ENCODE peak calls at places on chromosomes 13 and 19, in five cellular contexts. One of them, this sample, is unnamed.

GRCh38 chr13:30654430-30654829 is 36.7 kb downstream of the USPL1 start:
- DNase-seq in H9: no peak
- DNase-seq in H1: no peak
- DNase-seq in mesenchymal stem cell: no peak
- DNase-seq in neuronal stem cell: no peak
- DNase-seq in this sample: no peak

GRCh38 chr13:26601669-26602068 is 44.2 kb downstream of the WASF3 start:
- DNase-seq in H9: no peak
- DNase-seq in H1: no peak
- DNase-seq in mesenchymal stem cell: peak; percentile 57
- DNase-seq in neuronal stem cell: no peak
- DNase-seq in this sample: no peak

GRCh38 chr13:30934381-30934780 is 1.9 kb downstream of the TEX26 start:
- DNase-seq in H9: peak; percentile 66
- DNase-seq in H1: no peak
- DNase-seq in mesenchymal stem cell: no peak
- DNase-seq in neuronal stem cell: no peak
- DNase-seq in this sample: no peak

GRCh38 chr13:37457594-37457993 is 141.0 kb downstream of the POSTN start:
- DNase-seq in H9: no peak
- DNase-seq in H1: no peak
- DNase-seq in mesenchymal stem cell: no peak
- DNase-seq in neuronal stem cell: no peak
- DNase-seq in this sample: no peak

GRCh38 chr19:38656171-38656981 is 8.9 kb downstream of the ACTN4 start:
- DNase-seq in H9: no peak
- DNase-seq in H1: no peak
- DNase-seq in mesenchymal stem cell: peak; percentile 74
- DNase-seq in neuronal stem cell: no peak
- DNase-seq in this sample: peak; percentile 73

GRCh38 chr13:106100261-106100919 is 435.1 kb downstream of the EFNB2 start:
- DNase-seq in H9: peak; percentile 91
- DNase-seq in H1: peak; percentile 72
- DNase-seq in mesenchymal stem cell: no peak
- DNase-seq in neuronal stem cell: peak; percentile 74
- DNase-seq in this sample: peak; percentile 82

GRCh38 chr13:110465696-110466095 is 95.8 kb downstream of the RAB20 start:
- DNase-seq in H9: no peak
- DNase-seq in H1: no peak
- DNase-seq in mesenchymal stem cell: no peak
- DNase-seq in neuronal stem cell: no peak
- DNase-seq in this sample: no peak

GRCh38 chr13:65710514-65710913 is 1519.6 kb downstream of the PCDH9 start:
- DNase-seq in H9: no peak
- DNase-seq in H1: no peak
- DNase-seq in mesenchymal stem cell: no peak
- DNase-seq in neuronal stem cell: no peak
- DNase-seq in this sample: no peak

GRCh38 chr13:39565036-39565949 is 37.7 kb downstream of the LHFPL6 start:
- DNase-seq in H9: peak; percentile 70
- DNase-seq in H1: no peak
- DNase-seq in mesenchymal stem cell: peak; percentile 89
- DNase-seq in neuronal stem cell: no peak
- DNase-seq in this sample: peak; percentile 62

GRCh38 chr19:48479686-48480085 is 10.5 kb downstream of the CYTH2 start:
- DNase-seq in H9: no peak
- DNase-seq in H1: no peak
- DNase-seq in mesenchymal stem cell: no peak
- DNase-seq in neuronal stem cell: no peak
- DNase-seq in this sample: no peak

GRCh38 chr13:32150239-32150638 is 118.7 kb downstream of the FRY start:
- DNase-seq in H9: no peak
- DNase-seq in H1: no peak
- DNase-seq in mesenchymal stem cell: no peak
- DNase-seq in neuronal stem cell: no peak
- DNase-seq in this sample: no peak

GRCh38 chr13:27147530-27148170 is 24.0 kb downstream of the USP12 start:
- DNase-seq in H9: no peak
- DNase-seq in H1: no peak
- DNase-seq in mesenchymal stem cell: no peak
- DNase-seq in neuronal stem cell: no peak
- DNase-seq in this sample: no peak

GRCh38 chr13:98454389-98454881 is 122.5 kb downstream of the STK24 start:
- DNase-seq in H9: no peak
- DNase-seq in H1: no peak
- DNase-seq in mesenchymal stem cell: peak; percentile 75
- DNase-seq in neuronal stem cell: no peak
- DNase-seq in this sample: no peak

DNA sequence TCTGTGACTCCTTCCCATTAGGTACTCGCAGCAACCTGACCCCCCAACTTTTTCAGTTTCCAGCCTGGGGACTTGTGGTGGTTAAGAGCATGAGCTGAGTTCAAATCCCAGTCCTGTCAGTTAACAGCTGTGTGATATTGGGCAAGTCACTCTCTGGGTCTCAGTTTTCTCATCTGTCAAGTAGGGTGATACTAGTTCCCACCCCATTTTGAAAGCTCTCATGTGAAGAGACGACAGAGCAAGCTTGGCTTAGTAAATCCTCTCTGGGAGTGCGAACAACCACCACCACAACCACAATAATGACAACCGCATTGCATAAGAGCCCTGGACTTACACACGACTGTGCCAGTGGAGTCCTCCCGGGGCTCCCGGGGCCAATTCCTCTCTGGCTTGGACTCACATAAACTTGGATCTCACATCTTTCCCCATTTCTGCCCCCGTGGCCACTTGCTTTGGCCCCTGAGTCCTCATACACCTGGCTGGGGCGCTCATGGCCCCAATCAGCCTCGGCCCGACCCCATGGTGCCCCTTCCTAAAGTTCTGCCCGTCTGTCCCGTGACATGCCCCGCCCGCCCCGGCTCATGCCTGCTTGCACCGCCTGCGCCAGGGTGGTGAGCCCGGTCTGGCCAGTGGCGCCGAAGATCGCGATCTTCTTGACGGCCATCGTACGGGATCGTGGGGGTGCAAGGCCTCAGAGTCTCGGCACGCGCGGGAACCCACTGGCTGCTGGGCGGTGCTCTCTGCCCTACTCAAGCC is at the start of gene BLVRB:
- DNase-seq in H9: no peak
- DNase-seq in H1: no peak
- DNase-seq in mesenchymal stem cell: peak; percentile 91
- DNase-seq in neuronal stem cell: no peak
- DNase-seq in this sample: peak; percentile 52
- H4K91ac ChIP-seq in H9: no peak within 1 kb of the TSS
- H4K91ac ChIP-seq in H1: no peak within 1 kb of the TSS
- H4K91ac ChIP-seq in mesenchymal stem cell: peak within 1 kb of the TSS; percentile 95
- H4K91ac ChIP-seq in neuronal stem cell: no peak within 1 kb of the TSS
- H4K91ac ChIP-seq in this sample: peak within 1 kb of the TSS; percentile 70

DNA sequence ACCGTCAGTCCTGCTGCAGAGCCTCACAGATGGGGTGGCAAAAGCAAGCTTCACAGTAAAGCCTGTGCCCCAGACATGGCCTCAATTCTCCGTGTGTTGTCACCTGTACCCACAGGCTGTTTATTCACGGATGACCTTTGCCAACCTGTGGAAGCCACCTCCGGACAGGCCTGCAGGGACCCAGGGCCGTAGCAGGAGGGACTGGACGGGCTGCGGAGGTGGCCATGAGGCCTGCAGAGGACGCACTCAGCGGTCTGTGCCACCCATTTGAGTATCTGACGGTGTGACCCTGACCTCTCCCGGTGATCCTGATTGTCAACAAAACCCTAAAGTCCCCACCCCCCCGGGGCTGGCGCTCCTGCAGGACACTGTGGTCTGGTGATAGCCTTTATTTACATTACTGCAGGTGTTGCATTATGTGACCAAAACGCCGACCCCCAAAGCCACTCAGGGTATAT is 7.8 kb upstream of the KLF16 start:
- DNase-seq in H9: no peak
- DNase-seq in H1: no peak
- DNase-seq in mesenchymal stem cell: no peak
- DNase-seq in neuronal stem cell: no peak
- DNase-seq in this sample: no peak
- H2BK12ac ChIP-seq in H9: no peak overlapping the region
- H2BK12ac ChIP-seq in H1: no peak overlapping the region
- H2BK12ac ChIP-seq in mesenchymal stem cell: no peak overlapping the region
- H2BK12ac ChIP-seq in neuronal stem cell: no peak overlapping the region
- H2BK12ac ChIP-seq in this sample: no peak overlapping the region

DNA sequence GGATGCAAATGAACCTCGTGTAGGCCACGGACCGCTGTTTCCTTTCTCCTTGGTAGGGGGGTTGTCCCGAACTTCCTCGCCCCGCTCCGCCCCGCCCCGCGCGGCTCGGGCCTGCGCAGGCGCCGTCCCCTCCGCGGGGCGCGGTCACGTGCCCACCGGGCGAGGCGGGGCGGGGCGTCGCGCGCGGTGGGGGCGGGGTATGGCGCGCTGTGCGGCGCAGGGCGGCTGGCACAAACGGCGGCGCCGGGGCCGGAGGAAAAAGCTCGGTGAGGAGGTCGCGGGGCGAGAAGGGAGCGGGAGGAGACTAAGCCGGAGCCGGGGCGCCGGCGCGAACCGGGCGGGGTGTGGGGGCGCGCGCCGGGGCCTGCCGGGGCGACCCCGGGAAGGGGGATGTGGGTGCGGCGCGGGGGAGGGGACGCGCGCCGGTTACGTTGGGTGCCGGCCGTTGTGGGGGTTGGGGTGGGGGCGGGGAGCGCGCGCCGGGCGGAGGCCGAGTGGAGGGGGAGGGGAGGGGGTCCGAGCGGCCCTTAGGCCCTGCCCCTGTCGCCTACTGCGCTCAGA is at the start of gene EGLN2:
- DNase-seq in H9: no peak
- DNase-seq in H1: no peak
- DNase-seq in mesenchymal stem cell: no peak
- DNase-seq in neuronal stem cell: no peak
- DNase-seq in this sample: no peak
- H3K4me2 ChIP-seq in H9: peak within 1 kb of the TSS; percentile 82
- H3K4me2 ChIP-seq in H1: peak within 1 kb of the TSS; percentile 91
- H3K4me2 ChIP-seq in mesenchymal stem cell: peak within 1 kb of the TSS; percentile 93
- H3K4me2 ChIP-seq in neuronal stem cell: peak within 1 kb of the TSS; percentile 60
- H3K4me2 ChIP-seq in this sample: peak within 1 kb of the TSS; percentile 83

GRCh38 chr19:3850320-3850972 is 18.4 kb downstream of the ZFR2 start:
- DNase-seq in H9: no peak
- DNase-seq in H1: no peak
- DNase-seq in mesenchymal stem cell: no peak
- DNase-seq in neuronal stem cell: no peak
- DNase-seq in this sample: no peak

GRCh38 chr19:3852614-3853254 is 16.1 kb downstream of the ZFR2 start:
- DNase-seq in H9: no peak
- DNase-seq in H1: peak; percentile 59
- DNase-seq in mesenchymal stem cell: peak; percentile 31
- DNase-seq in neuronal stem cell: no peak
- DNase-seq in this sample: peak; percentile 51

GRCh38 chr19:3849787-3850186 is 19.1 kb downstream of the ZFR2 start:
- DNase-seq in H9: no peak
- DNase-seq in H1: no peak
- DNase-seq in mesenchymal stem cell: no peak
- DNase-seq in neuronal stem cell: no peak
- DNase-seq in this sample: no peak

GRCh38 chr19:3851254-3852176 is 17.3 kb downstream of the ZFR2 start:
- DNase-seq in H9: no peak
- DNase-seq in H1: no peak
- DNase-seq in mesenchymal stem cell: no peak
- DNase-seq in neuronal stem cell: no peak
- DNase-seq in this sample: no peak

GRCh38 chr19:3852177-3852511 is 16.7 kb downstream of the ZFR2 start:
- DNase-seq in H9: no peak
- DNase-seq in H1: no peak
- DNase-seq in mesenchymal stem cell: no peak
- DNase-seq in neuronal stem cell: no peak
- DNase-seq in this sample: no peak
- H4K91ac ChIP-seq in H9: no peak overlapping the region
- H4K91ac ChIP-seq in H1: no peak overlapping the region
- H4K91ac ChIP-seq in mesenchymal stem cell: no peak overlapping the region
- H4K91ac ChIP-seq in neuronal stem cell: no peak overlapping the region
- H4K91ac ChIP-seq in this sample: no peak overlapping the region

DNA sequence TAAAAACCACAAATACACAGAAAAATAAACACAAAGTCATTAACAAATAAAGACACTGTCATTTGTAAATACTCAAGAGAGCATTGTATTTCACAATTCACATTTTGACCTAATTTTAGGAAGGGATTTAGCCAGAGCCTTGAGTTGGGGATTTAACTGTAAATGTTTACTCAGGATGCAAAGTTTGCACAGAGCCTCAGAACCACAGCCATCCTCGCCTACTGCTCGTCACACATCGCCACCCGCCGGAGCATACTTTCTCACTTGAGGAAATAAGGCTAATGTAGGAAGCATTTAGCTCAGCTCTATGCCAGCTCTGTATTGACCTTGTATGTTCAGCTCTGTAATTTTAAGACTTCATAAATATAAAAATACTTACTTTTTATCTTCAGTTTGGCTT is 442.7 kb downstream of the OXGR1 start:
- DNase-seq in H9: no peak
- DNase-seq in H1: no peak
- DNase-seq in mesenchymal stem cell: peak; percentile 42
- DNase-seq in neuronal stem cell: no peak
- DNase-seq in this sample: no peak
- H2BK12ac ChIP-seq in H9: no peak overlapping the region
- H2BK12ac ChIP-seq in H1: no peak overlapping the region
- H2BK12ac ChIP-seq in mesenchymal stem cell: no peak overlapping the region
- H2BK12ac ChIP-seq in neuronal stem cell: no peak overlapping the region
- H2BK12ac ChIP-seq in this sample: no peak overlapping the region

GRCh38 chr19:51889934-51890333 is 2.2 kb upstream of the ZNF577 start:
- DNase-seq in H9: no peak
- DNase-seq in H1: no peak
- DNase-seq in mesenchymal stem cell: no peak
- DNase-seq in neuronal stem cell: no peak
- DNase-seq in this sample: no peak

GRCh38 chr19:51887522-51888498 is at the start of gene ZNF577:
- DNase-seq in H9: peak; percentile 85
- DNase-seq in H1: peak; percentile 82
- DNase-seq in mesenchymal stem cell: peak; percentile 88
- DNase-seq in neuronal stem cell: peak; percentile 78
- DNase-seq in this sample: peak; percentile 93

GRCh38 chr19:51882518-51882917 is 5.2 kb downstream of the ZNF577 start:
- DNase-seq in H9: no peak
- DNase-seq in H1: no peak
- DNase-seq in mesenchymal stem cell: no peak
- DNase-seq in neuronal stem cell: no peak
- DNase-seq in this sample: no peak

DNA sequence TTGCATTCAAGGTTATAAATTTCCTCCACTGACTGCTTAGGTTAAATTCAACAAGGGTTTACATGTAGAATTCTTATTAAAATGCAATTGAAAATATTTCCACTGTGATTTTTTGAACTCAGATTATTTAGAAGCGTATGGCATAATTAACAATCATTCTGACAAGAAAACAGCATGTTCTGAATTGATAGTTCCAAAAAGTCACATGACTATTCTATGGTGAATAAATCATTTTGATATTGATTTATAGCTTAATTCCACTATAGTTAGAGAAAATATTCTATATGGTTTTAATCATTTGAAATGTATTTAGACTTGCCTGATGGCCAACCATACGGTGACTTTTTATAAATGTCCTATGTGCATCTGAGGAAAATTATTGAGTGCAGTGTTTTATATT is 3.0 kb downstream of the ZNF577 start:
- DNase-seq in H9: no peak
- DNase-seq in H1: no peak
- DNase-seq in mesenchymal stem cell: no peak
- DNase-seq in neuronal stem cell: no peak
- DNase-seq in this sample: no peak
- H3K4me2 ChIP-seq in H9: no peak overlapping the region
- H3K4me2 ChIP-seq in H1: no peak overlapping the region
- H3K4me2 ChIP-seq in mesenchymal stem cell: no peak overlapping the region
- H3K4me2 ChIP-seq in neuronal stem cell: no peak overlapping the region
- H3K4me2 ChIP-seq in this sample: no peak overlapping the region

GRCh38 chr19:17074628-17075034 is 621 bp downstream of the HAUS8 start:
- DNase-seq in H9: no peak
- DNase-seq in H1: no peak
- DNase-seq in mesenchymal stem cell: no peak
- DNase-seq in neuronal stem cell: no peak
- DNase-seq in this sample: no peak
- H4K91ac ChIP-seq in H9: no peak overlapping the region
- H4K91ac ChIP-seq in H1: no peak overlapping the region
- H4K91ac ChIP-seq in mesenchymal stem cell: no peak overlapping the region
- H4K91ac ChIP-seq in neuronal stem cell: no peak overlapping the region
- H4K91ac ChIP-seq in this sample: peak overlapping the region; percentile 58